ENCODE peak calls at places on chromosomes 16 and 17, in five cellular contexts. G is GM20000, N is HCT116, S is fibroblast of villous mesenchyme, W is nephron progenitor cell. Q is an unnamed sample.

GRCh38 chr16:26963109-26963508 is 103.6 kb upstream of the C16orf82 start:
- DNase-seq in W (peak), S (peak), G (no peak), N (peak), Q (no peak)

GRCh38 chr16:87541882-87542234 is 49.0 kb upstream of the ZCCHC14 start:
- DNase-seq in G (no peak), S (peak), N (no peak), W (no peak), Q (no peak)

GRCh38 chr17:38584350-38584925 is 21.3 kb downstream of the SRCIN1 start:
- DNase-seq in S (peak), W (peak), N (no peak), G (peak), Q (peak)

GRCh38 chr17:36460265-36460937 is 26.1 kb upstream of the ZNHIT3 start:
- DNase-seq in G (no peak), N (no peak), W (no peak), S (no peak), Q (no peak)

GRCh38 chr16:87044829-87045228 is 272.4 kb downstream of the C16orf95 start:
- DNase-seq in W (no peak), G (no peak), N (no peak), S (no peak), Q (no peak)

GRCh38 chr17:19747829-19748806 is at the start of gene ALDH3A1:
- DNase-seq in G (no peak), S (no peak), W (no peak), N (no peak), Q (no peak)

GRCh38 chr16:85245307-85246172 is 133.3 kb upstream of the CIBAR2 start:
- DNase-seq in S (peak), W (peak), G (peak), N (peak), Q (peak)

GRCh38 chr17:41307647-41308046 is 1.5 kb downstream of the KRTAP16-1 start:
- DNase-seq in N (no peak), G (no peak), S (no peak), W (no peak), Q (no peak)

GRCh38 chr17:54907385-54907784 is 6.7 kb downstream of the TOM1L1 start:
- DNase-seq in G (no peak), S (no peak), N (no peak), W (no peak), Q (no peak)

GRCh38 chr17:80861892-80862291 is 129.7 kb upstream of the CHMP6 start:
- DNase-seq in N (no peak), W (peak), G (no peak), S (peak), Q (no peak)

GRCh38 chr16:21580807-21581206 is 18.6 kb upstream of the METTL9 start:
- DNase-seq in N (no peak), S (no peak), W (no peak), G (no peak), Q (no peak)

GRCh38 chr17:67386965-67387551 is 10.0 kb downstream of the PITPNC1 start:
- DNase-seq in G (peak), S (peak), N (peak), W (peak), Q (peak)

GRCh38 chr17:43873091-43873490 is 26.1 kb downstream of the CD300LG start:
- DNase-seq in N (no peak), W (no peak), G (no peak), S (no peak), Q (no peak)
- TF ChIP-seq CTCF in N (no peak), W (no peak), G (no peak), S (no peak), Q (no peak)

DNA sequence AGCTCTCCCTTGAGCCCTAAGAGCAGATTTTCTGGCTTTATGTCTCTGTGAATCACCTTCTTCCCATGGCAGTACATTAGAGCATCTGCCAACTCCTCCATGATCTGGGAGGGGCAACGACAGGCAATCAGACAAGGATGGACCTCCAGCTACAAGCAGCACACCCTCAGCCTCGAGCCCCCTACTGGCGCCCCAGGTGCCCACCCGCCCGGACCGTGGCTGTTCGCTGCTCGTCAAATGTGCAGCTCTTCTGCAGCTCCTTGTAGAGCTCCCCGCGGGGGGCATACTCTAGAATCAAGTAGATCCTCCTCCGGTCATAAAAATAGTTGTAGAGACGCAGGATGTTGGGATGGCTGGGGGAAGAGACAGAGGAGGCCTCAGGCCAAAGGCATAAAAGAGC is 3.8 kb downstream of the AURKB start:
- DNase-seq in W (no peak), S (no peak), G (no peak), N (no peak), Q (no peak)
- TF ChIP-seq CTCF in W (no peak), S (no peak), G (no peak), N (no peak), Q (no peak)

GRCh38 chr17:57109393-57110151 is 24.5 kb downstream of the AKAP1 start:
- DNase-seq in W (no peak), N (no peak), G (no peak), S (no peak), Q (no peak)
- TF ChIP-seq CTCF in W (peak), N (no peak), G (no peak), S (peak), Q (no peak)

GRCh38 chr16:70679653-70680494 is 6.0 kb downstream of the MTSS2 start:
- DNase-seq in G (peak), S (no peak), W (peak), N (no peak), Q (peak)
- TF ChIP-seq CTCF in G (no peak), S (peak), W (peak), N (no peak), Q (no peak)

DNA sequence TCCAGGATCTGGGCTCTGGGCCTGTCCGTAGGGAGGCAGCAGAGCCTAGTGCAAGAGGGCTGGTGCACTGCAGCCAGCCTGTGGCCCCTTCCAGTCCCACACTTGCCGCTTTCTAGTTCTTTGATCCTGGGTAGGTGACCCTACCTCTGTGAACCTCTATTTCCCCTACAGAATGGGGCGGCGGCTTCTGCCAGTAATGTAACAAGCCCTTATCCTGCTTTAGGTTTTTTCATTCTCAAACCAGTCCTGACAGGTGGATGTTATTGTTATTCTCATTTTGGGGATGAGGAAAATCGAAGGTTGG is 744 bp downstream of the E4F1 start:
- DNase-seq in S (no peak), W (no peak), N (no peak), G (no peak), Q (peak)
- TF ChIP-seq CTCF in S (peak), W (no peak), N (no peak), G (no peak), Q (no peak)

GRCh38 chr17:21285164-21286065 is 904 bp downstream of the MAP2K3 start:
- DNase-seq in S (peak), G (no peak), N (no peak), W (no peak), Q (peak)

GRCh38 chr17:21284319-21285163 is at the start of gene MAP2K3:
- DNase-seq in G (peak), W (peak), N (peak), S (peak), Q (peak)

GRCh38 chr17:21286771-21287702 is 2.5 kb downstream of the MAP2K3 start:
- DNase-seq in G (no peak), N (peak), W (no peak), S (no peak), Q (peak)

GRCh38 chr17:21287703-21288449 is 3.4 kb downstream of the MAP2K3 start:
- DNase-seq in G (peak), W (no peak), N (peak), S (peak), Q (peak)

GRCh38 chr17:21286066-21286770 is 1.7 kb downstream of the MAP2K3 start:
- DNase-seq in S (peak), W (peak), N (peak), G (no peak), Q (peak)
- TF ChIP-seq CTCF in S (no peak), W (no peak), N (no peak), G (no peak), Q (no peak)

DNA sequence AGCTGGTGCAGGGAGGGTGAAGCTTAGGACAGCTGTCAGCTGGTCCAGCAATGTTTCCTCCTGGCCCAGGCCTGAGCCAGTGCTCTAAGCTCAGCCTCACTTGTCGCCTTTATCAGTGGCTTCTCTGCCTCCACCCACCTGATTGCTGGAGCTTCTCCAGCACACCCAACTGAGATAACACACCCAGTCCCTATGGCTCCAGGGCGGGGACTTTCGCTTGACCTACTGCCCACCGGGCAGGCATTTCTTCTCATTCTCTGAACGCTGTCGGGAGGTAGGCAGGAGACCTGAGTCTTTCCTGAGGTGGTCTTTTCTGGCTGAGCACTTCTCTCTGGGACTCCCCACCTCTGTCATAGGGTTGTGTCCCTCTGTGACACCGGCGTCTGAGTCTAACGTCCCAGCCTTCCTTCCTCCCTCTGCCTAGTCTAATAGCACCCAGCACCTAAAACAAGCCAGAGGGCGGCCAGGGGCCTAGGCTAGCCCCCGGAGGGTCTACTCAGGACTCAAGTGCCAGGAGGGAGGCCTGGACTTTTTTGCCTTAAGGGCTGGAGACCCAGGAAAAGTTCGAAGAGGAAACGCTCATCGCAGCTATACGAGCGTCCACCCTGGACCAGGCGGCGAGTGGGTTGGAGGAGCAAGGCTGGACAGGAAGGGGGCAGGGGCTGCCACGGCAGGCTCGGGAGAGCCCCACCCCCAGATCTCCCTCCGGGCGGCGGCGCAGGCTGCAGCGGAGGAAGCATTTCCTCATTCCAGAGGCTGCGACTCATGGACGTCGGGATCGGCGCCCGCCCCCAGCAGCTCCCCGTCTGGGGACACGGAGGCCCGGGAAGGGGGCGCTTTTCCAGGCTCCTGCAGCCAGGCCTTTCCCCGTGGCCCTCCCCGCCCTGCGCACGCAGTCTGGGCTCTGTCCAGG is 756 bp downstream of the TAX1BP3 start:
- DNase-seq in N (no peak), S (peak), G (no peak), W (peak), Q (no peak)
- TF ChIP-seq CTCF in N (no peak), S (no peak), G (no peak), W (no peak), Q (no peak)

GRCh38 chr17:60639019-60639330 is 38.7 kb upstream of the BCAS3 start:
- DNase-seq in G (no peak), S (no peak), N (no peak), W (no peak), Q (no peak)
- TF ChIP-seq CTCF in G (no peak), S (no peak), N (no peak), W (no peak), Q (no peak)

GRCh38 chr17:2937331-2938003 is 125.9 kb downstream of the OR1D5 start:
- DNase-seq in G (no peak), S (no peak), W (no peak), N (no peak), Q (no peak)
- TF ChIP-seq CTCF in G (no peak), S (peak), W (no peak), N (peak), Q (no peak)

Q was measured in GM13976.